ENCODE peak calls at places on chromosomes 16 and 17, in eight cellular contexts. One of them, this sample, is unnamed.
A peak's percentile ranks its signal among the peaks of the same experiment; 100 is the strongest.

GRCh38 chr17:50542795-50543774 is 3.9 kb upstream of the SPATA20 start:
- DNase-seq in RCC 7860: no peak
- DNase-seq in GM18507: no peak
- DNase-seq in mesenteric fat pad: no peak
- DNase-seq in thoracic aorta: no peak
- DNase-seq in upper lobe of right lung: peak; percentile 85
- DNase-seq in NCI-H345: no peak
- DNase-seq in ascending aorta: no peak
- DNase-seq in this sample: no peak

GRCh38 chr17:65057520-65058075 is 1.1 kb upstream of the GNA13 start:
- DNase-seq in mesenteric fat pad: no peak
- DNase-seq in GM18507: no peak
- DNase-seq in RCC 7860: peak; percentile 97
- DNase-seq in NCI-H345: no peak
- DNase-seq in thoracic aorta: no peak
- DNase-seq in upper lobe of right lung: no peak
- DNase-seq in ascending aorta: peak; percentile 67
- DNase-seq in this sample: no peak

GRCh38 chr17:61485067-61485775 is 33.0 kb downstream of the TBX4 start:
- DNase-seq in mesenteric fat pad: peak; percentile 53
- DNase-seq in GM18507: no peak
- DNase-seq in NCI-H345: no peak
- DNase-seq in upper lobe of right lung: no peak
- DNase-seq in ascending aorta: peak; percentile 49
- DNase-seq in RCC 7860: no peak
- DNase-seq in thoracic aorta: no peak
- DNase-seq in this sample: no peak

GRCh38 chr17:32383926-32384434 is 34.0 kb downstream of the ZNF207 start:
- DNase-seq in mesenteric fat pad: no peak
- DNase-seq in ascending aorta: no peak
- DNase-seq in GM18507: no peak
- DNase-seq in NCI-H345: no peak
- DNase-seq in thoracic aorta: no peak
- DNase-seq in upper lobe of right lung: no peak
- DNase-seq in RCC 7860: no peak
- DNase-seq in this sample: no peak

GRCh38 chr16:86761117-86761971 is 183.0 kb downstream of the FOXL1 start:
- DNase-seq in ascending aorta: peak; percentile 81
- DNase-seq in thoracic aorta: peak; percentile 36
- DNase-seq in GM18507: peak; percentile 15
- DNase-seq in RCC 7860: peak; percentile 8
- DNase-seq in upper lobe of right lung: no peak
- DNase-seq in NCI-H345: no peak
- DNase-seq in mesenteric fat pad: no peak
- DNase-seq in this sample: no peak

GRCh38 chr17:31663576-31663975 is 195.5 kb downstream of the COPRS start:
- DNase-seq in upper lobe of right lung: no peak
- DNase-seq in NCI-H345: no peak
- DNase-seq in GM18507: no peak
- DNase-seq in ascending aorta: no peak
- DNase-seq in thoracic aorta: no peak
- DNase-seq in RCC 7860: no peak
- DNase-seq in mesenteric fat pad: no peak
- DNase-seq in this sample: no peak

GRCh38 chr16:22938647-22939046 is 124.7 kb downstream of the HS3ST2 start:
- DNase-seq in NCI-H345: no peak
- DNase-seq in GM18507: no peak
- DNase-seq in thoracic aorta: no peak
- DNase-seq in upper lobe of right lung: no peak
- DNase-seq in RCC 7860: no peak
- DNase-seq in ascending aorta: no peak
- DNase-seq in mesenteric fat pad: no peak
- DNase-seq in this sample: no peak

GRCh38 chr16:57277586-57277985 is 6.9 kb downstream of the PLLP start:
- DNase-seq in ascending aorta: no peak
- DNase-seq in NCI-H345: no peak
- DNase-seq in thoracic aorta: no peak
- DNase-seq in GM18507: no peak
- DNase-seq in mesenteric fat pad: no peak
- DNase-seq in RCC 7860: peak; percentile 88
- DNase-seq in upper lobe of right lung: no peak
- DNase-seq in this sample: no peak

GRCh38 chr17:37079735-37080134 is 131.0 kb downstream of the AATF start:
- DNase-seq in mesenteric fat pad: no peak
- DNase-seq in thoracic aorta: no peak
- DNase-seq in ascending aorta: no peak
- DNase-seq in RCC 7860: no peak
- DNase-seq in NCI-H345: no peak
- DNase-seq in GM18507: no peak
- DNase-seq in upper lobe of right lung: no peak
- DNase-seq in this sample: no peak

GRCh38 chr16:73713817-73714495 is 582.7 kb upstream of the PSMD7 start:
- DNase-seq in upper lobe of right lung: no peak
- DNase-seq in mesenteric fat pad: no peak
- DNase-seq in NCI-H345: no peak
- DNase-seq in ascending aorta: no peak
- DNase-seq in RCC 7860: no peak
- DNase-seq in thoracic aorta: no peak
- DNase-seq in GM18507: no peak
- DNase-seq in this sample: peak; percentile 66

GRCh38 chr16:53816211-53816610 is 112.3 kb downstream of the FTO start:
- DNase-seq in NCI-H345: no peak
- DNase-seq in thoracic aorta: no peak
- DNase-seq in GM18507: no peak
- DNase-seq in mesenteric fat pad: no peak
- DNase-seq in ascending aorta: no peak
- DNase-seq in RCC 7860: no peak
- DNase-seq in upper lobe of right lung: no peak
- DNase-seq in this sample: no peak

GRCh38 chr17:57117798-57118197 is 32.8 kb downstream of the AKAP1 start:
- DNase-seq in upper lobe of right lung: no peak
- DNase-seq in GM18507: no peak
- DNase-seq in thoracic aorta: no peak
- DNase-seq in NCI-H345: no peak
- DNase-seq in ascending aorta: no peak
- DNase-seq in mesenteric fat pad: no peak
- DNase-seq in RCC 7860: no peak
- DNase-seq in this sample: no peak

GRCh38 chr17:47685556-47686275 is 8.2 kb upstream of the TBKBP1 start:
- DNase-seq in upper lobe of right lung: no peak
- DNase-seq in ascending aorta: no peak
- DNase-seq in mesenteric fat pad: no peak
- DNase-seq in GM18507: no peak
- DNase-seq in thoracic aorta: no peak
- DNase-seq in NCI-H345: no peak
- DNase-seq in RCC 7860: no peak
- DNase-seq in this sample: no peak

GRCh38 chr16:14043793-14044192 is 27.3 kb upstream of the MRTFB start:
- DNase-seq in thoracic aorta: no peak
- DNase-seq in RCC 7860: no peak
- DNase-seq in mesenteric fat pad: no peak
- DNase-seq in ascending aorta: no peak
- DNase-seq in NCI-H345: no peak
- DNase-seq in GM18507: no peak
- DNase-seq in upper lobe of right lung: no peak
- DNase-seq in this sample: no peak

GRCh38 chr17:42305543-42306384 is 17.5 kb downstream of the STAT5A start:
- DNase-seq in ascending aorta: no peak
- DNase-seq in NCI-H345: no peak
- DNase-seq in thoracic aorta: no peak
- DNase-seq in mesenteric fat pad: no peak
- DNase-seq in RCC 7860: no peak
- DNase-seq in GM18507: no peak
- DNase-seq in upper lobe of right lung: no peak
- DNase-seq in this sample: no peak

GRCh38 chr17:63676540-63676933 is 23.4 kb downstream of the LIMD2 start:
- DNase-seq in RCC 7860: no peak
- DNase-seq in GM18507: no peak
- DNase-seq in mesenteric fat pad: no peak
- DNase-seq in ascending aorta: no peak
- DNase-seq in NCI-H345: no peak
- DNase-seq in thoracic aorta: no peak
- DNase-seq in upper lobe of right lung: no peak
- DNase-seq in this sample: no peak

GRCh38 chr16:51500306-51500705 is 349.2 kb upstream of the SALL1 start:
- DNase-seq in ascending aorta: no peak
- DNase-seq in NCI-H345: no peak
- DNase-seq in mesenteric fat pad: no peak
- DNase-seq in GM18507: no peak
- DNase-seq in RCC 7860: peak; percentile 34
- DNase-seq in thoracic aorta: no peak
- DNase-seq in upper lobe of right lung: no peak
- DNase-seq in this sample: no peak

GRCh38 chr17:78890111-78890897 is 12.7 kb downstream of the CEP295NL start:
- DNase-seq in RCC 7860: no peak
- DNase-seq in thoracic aorta: no peak
- DNase-seq in ascending aorta: peak; percentile 84
- DNase-seq in GM18507: no peak
- DNase-seq in NCI-H345: no peak
- DNase-seq in mesenteric fat pad: no peak
- DNase-seq in upper lobe of right lung: peak; percentile 87
- DNase-seq in this sample: no peak

GRCh38 chr17:40415390-40415789 is 2.3 kb downstream of the TOP2A start:
- DNase-seq in GM18507: no peak
- DNase-seq in upper lobe of right lung: no peak
- DNase-seq in mesenteric fat pad: no peak
- DNase-seq in ascending aorta: no peak
- DNase-seq in thoracic aorta: no peak
- DNase-seq in NCI-H345: peak; percentile 6
- DNase-seq in RCC 7860: no peak
- DNase-seq in this sample: no peak

GRCh38 chr16:4373909-4374742 is 2.5 kb downstream of the VASN start:
- DNase-seq in ascending aorta: peak; percentile 94
- DNase-seq in RCC 7860: peak; percentile 49
- DNase-seq in upper lobe of right lung: peak; percentile 86
- DNase-seq in thoracic aorta: peak; percentile 64
- DNase-seq in GM18507: no peak
- DNase-seq in NCI-H345: no peak
- DNase-seq in mesenteric fat pad: no peak
- DNase-seq in this sample: no peak

GRCh38 chr16:57798953-57799618 is 3.2 kb downstream of the KIFC3 start:
- DNase-seq in upper lobe of right lung: no peak
- DNase-seq in thoracic aorta: no peak
- DNase-seq in RCC 7860: no peak
- DNase-seq in GM18507: no peak
- DNase-seq in mesenteric fat pad: no peak
- DNase-seq in ascending aorta: no peak
- DNase-seq in NCI-H345: peak; percentile 67
- DNase-seq in this sample: no peak

GRCh38 chr17:2964831-2965230 is 98.6 kb downstream of the OR1D5 start:
- DNase-seq in mesenteric fat pad: no peak
- DNase-seq in RCC 7860: no peak
- DNase-seq in NCI-H345: no peak
- DNase-seq in GM18507: no peak
- DNase-seq in thoracic aorta: no peak
- DNase-seq in upper lobe of right lung: peak; percentile 38
- DNase-seq in ascending aorta: no peak
- DNase-seq in this sample: peak; percentile 74

GRCh38 chr17:61397086-61397842 is 2.4 kb upstream of the TBX2 start:
- DNase-seq in ascending aorta: no peak
- DNase-seq in upper lobe of right lung: peak; percentile 68
- DNase-seq in NCI-H345: no peak
- DNase-seq in mesenteric fat pad: no peak
- DNase-seq in RCC 7860: no peak
- DNase-seq in GM18507: no peak
- DNase-seq in thoracic aorta: no peak
- DNase-seq in this sample: no peak

GRCh38 chr16:56107944-56108583 is 83.2 kb upstream of the GNAO1 start:
- DNase-seq in NCI-H345: peak; percentile 51
- DNase-seq in ascending aorta: no peak
- DNase-seq in mesenteric fat pad: no peak
- DNase-seq in thoracic aorta: no peak
- DNase-seq in GM18507: no peak
- DNase-seq in RCC 7860: no peak
- DNase-seq in upper lobe of right lung: no peak
- DNase-seq in this sample: peak; percentile 84

GRCh38 chr16:85616608-85617311 is 3.6 kb downstream of the GSE1 start:
- DNase-seq in RCC 7860: no peak
- DNase-seq in ascending aorta: no peak
- DNase-seq in upper lobe of right lung: peak; percentile 80
- DNase-seq in NCI-H345: no peak
- DNase-seq in thoracic aorta: no peak
- DNase-seq in mesenteric fat pad: no peak
- DNase-seq in GM18507: no peak
- DNase-seq in this sample: no peak

GRCh38 chr17:60468371-60468770 is 46.1 kb downstream of the CHCT1 start:
- DNase-seq in mesenteric fat pad: no peak
- DNase-seq in RCC 7860: no peak
- DNase-seq in upper lobe of right lung: no peak
- DNase-seq in NCI-H345: no peak
- DNase-seq in GM18507: no peak
- DNase-seq in thoracic aorta: no peak
- DNase-seq in ascending aorta: no peak
- DNase-seq in this sample: no peak

GRCh38 chr16:66717112-66717675 is 20.7 kb upstream of the CMTM4 start:
- DNase-seq in ascending aorta: no peak
- DNase-seq in mesenteric fat pad: no peak
- DNase-seq in NCI-H345: peak; percentile 37
- DNase-seq in RCC 7860: no peak
- DNase-seq in GM18507: no peak
- DNase-seq in thoracic aorta: no peak
- DNase-seq in upper lobe of right lung: no peak
- DNase-seq in this sample: no peak

GRCh38 chr16:16150117-16150877 is 73.0 kb downstream of the ABCC6 start:
- DNase-seq in thoracic aorta: peak; percentile 12
- DNase-seq in ascending aorta: peak; percentile 71
- DNase-seq in RCC 7860: no peak
- DNase-seq in GM18507: no peak
- DNase-seq in NCI-H345: no peak
- DNase-seq in mesenteric fat pad: no peak
- DNase-seq in upper lobe of right lung: no peak
- DNase-seq in this sample: no peak

GRCh38 chr16:4011225-4011939 is 104.9 kb downstream of the ADCY9 start:
- DNase-seq in NCI-H345: no peak
- DNase-seq in RCC 7860: no peak
- DNase-seq in thoracic aorta: no peak
- DNase-seq in upper lobe of right lung: no peak
- DNase-seq in GM18507: no peak
- DNase-seq in mesenteric fat pad: no peak
- DNase-seq in ascending aorta: no peak
- DNase-seq in this sample: no peak

This sample was measured in esophagus muscularis mucosa.